ENCODE peak calls at places on chromosome 17, in five cellular contexts. T, W, D, H and Z are unnamed samples.

GRCh38 chr17:4014148-4014927 is 50.1 kb upstream of the ATP2A3 start:
- DNase-seq in H (no peak), T (no peak), D (no peak), W (no peak), Z (no peak)

GRCh38 chr17:80362428-80363119 is 52.4 kb upstream of the ENDOV start:
- DNase-seq in H (peak; percentile 67), D (no peak), W (peak; percentile 76), T (no peak), Z (peak; percentile 23)

GRCh38 chr17:43983515-43984411 is 20.7 kb upstream of the NAGS start:
- DNase-seq in D (peak; percentile 48), T (peak; percentile 26), W (no peak), H (no peak), Z (peak; percentile 81)

GRCh38 chr17:28712037-28712704 is 483 bp upstream of the PROCA1 start:
- DNase-seq in T (peak; percentile 77), W (peak; percentile 67), H (peak; percentile 42), D (peak; percentile 81), Z (peak; percentile 83)

GRCh38 chr17:14320734-14321475 is 20.0 kb downstream of the HS3ST3B1 start:
- DNase-seq in W (no peak), D (no peak), T (no peak), H (no peak), Z (no peak)

GRCh38 chr17:80871341-80871740 is 120.3 kb upstream of the CHMP6 start:
- DNase-seq in W (peak; percentile 7), H (no peak), T (peak; percentile 64), D (no peak), Z (no peak)

GRCh38 chr17:80080081-80080480 is 21.3 kb upstream of the GAA start:
- DNase-seq in W (no peak), H (no peak), D (peak; percentile 60), T (no peak), Z (no peak)

GRCh38 chr17:69643686-69644085 is 229.2 kb downstream of the MAP2K6 start:
- DNase-seq in D (no peak), T (no peak), H (no peak), W (no peak), Z (no peak)

GRCh38 chr17:44002141-44002848 is 2.1 kb upstream of the NAGS start:
- DNase-seq in W (no peak), T (no peak), H (no peak), D (no peak), Z (no peak)

GRCh38 chr17:64964796-64965195 is 45.5 kb upstream of the LRRC37A3 start:
- DNase-seq in H (no peak), D (no peak), W (no peak), T (no peak), Z (no peak)

GRCh38 chr17:30323262-30323894 is 10.5 kb downstream of the TMIGD1 start:
- DNase-seq in W (no peak), D (no peak), H (no peak), T (no peak), Z (no peak)

GRCh38 chr17:42405963-42406495 is 17.0 kb downstream of the CAVIN1 start:
- DNase-seq in H (peak; percentile 79), T (peak; percentile 78), W (peak; percentile 82), D (peak; percentile 72), Z (peak; percentile 71)
- H3K27me3 ChIP-seq in H (no peaks in the 10 kb centered on the region), T (no peaks in the 10 kb centered on the region), W (no peaks in the 10 kb centered on the region), D (no peaks in the 10 kb centered on the region), Z (no peaks in the 10 kb centered on the region)

DNA sequence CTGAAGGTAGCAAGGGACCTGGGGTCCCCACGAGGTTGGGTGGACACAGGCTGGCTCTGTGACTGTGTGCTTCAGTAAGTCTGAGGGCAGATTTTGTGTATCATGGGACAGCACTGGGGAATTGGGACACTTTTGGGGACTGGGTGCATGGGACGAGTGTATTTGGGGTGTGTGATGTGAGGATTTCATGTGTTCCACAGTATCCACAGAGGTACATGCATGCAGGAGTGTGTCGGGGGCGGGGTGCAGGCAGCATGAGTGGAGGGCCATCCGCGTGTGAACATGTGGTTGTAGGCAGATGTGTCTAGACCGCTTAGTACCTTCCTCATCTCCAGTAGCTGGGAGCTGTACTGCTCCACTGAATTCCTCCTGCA is 1.1 kb upstream of the DLX3 start:
- DNase-seq in W (no peak), D (no peak), H (no peak), T (no peak), Z (no peak)
- H3K27me3 ChIP-seq in W (peaks cover 3% of the 10 kb centered on the region), D (peaks cover 39% of the 10 kb centered on the region), H (peaks cover 58% of the 10 kb centered on the region), T (peaks cover 54% of the 10 kb centered on the region), Z (peaks cover 38% of the 10 kb centered on the region)

GRCh38 chr17:77839324-77840155 is 119.0 kb upstream of the TNRC6C start:
- DNase-seq in T (no peak), H (no peak), D (no peak), W (no peak), Z (no peak)
- H3K27me3 ChIP-seq in T (no peaks in the 10 kb centered on the region), H (no peaks in the 10 kb centered on the region), D (no peaks in the 10 kb centered on the region), W (no peaks in the 10 kb centered on the region), Z (no peaks in the 10 kb centered on the region)

DNA sequence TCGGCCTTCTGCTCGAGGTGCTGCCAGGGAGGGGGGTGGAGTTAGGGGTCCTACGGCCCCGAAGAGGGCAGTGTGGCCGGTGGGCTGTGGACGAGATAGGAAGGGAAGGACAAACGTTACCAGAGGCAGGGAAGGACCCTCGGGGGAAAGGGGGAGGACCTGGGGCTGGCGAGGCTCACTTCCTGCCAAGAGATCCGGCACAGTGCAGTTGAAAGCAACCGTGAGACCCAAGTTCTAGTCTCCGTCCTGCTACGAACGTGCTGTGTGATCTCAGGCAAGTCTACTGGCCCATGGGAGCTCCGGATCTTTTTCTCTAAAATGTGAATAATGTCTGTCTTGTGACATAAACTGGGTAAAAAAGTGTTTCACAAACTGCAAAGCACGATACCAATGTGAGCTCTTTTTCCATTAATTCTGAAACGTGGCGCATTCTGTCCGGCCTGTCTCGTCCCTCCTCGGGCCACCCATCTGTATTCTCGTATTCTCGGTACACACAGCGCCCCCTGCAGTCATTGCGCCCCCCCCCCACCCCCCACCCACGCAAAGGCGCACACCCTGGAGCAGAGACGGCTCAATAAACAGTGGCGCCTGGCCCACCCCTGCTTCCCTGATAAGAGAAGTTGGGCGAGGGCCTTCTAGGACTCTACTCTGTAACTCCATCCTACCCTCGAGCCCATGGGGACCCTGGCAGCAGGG is 8.8 kb downstream of the CYGB start:
- DNase-seq in W (peak; percentile 70), T (no peak), D (no peak), H (no peak), Z (peak; percentile 90)
- H3K27me3 ChIP-seq in W (no peaks in the 10 kb centered on the region), T (no peaks in the 10 kb centered on the region), D (no peaks in the 10 kb centered on the region), H (no peaks in the 10 kb centered on the region), Z (no peaks in the 10 kb centered on the region)